ENCODE peak calls at places on chromosomes 4 and X, in five cellular contexts. T is CD4-positive, alpha-beta T cell; H is COR-L47; A is NCI-H510A treated with DMSO at 0.1 percent for 48 hours; Q is GM23248. P is an unnamed sample.

GRCh38 chr4:127809173-127809800 is 27.2 kb downstream of the HSPA4L start:
- DNase-seq in A (no peak), T (no peak), H (no peak), Q (peak), P (no peak)

GRCh38 chrX:150028692-150029091 is 90.4 kb upstream of the EOLA2 start:
- DNase-seq in H (no peak), A (no peak), Q (no peak), T (no peak), P (no peak)

GRCh38 chr4:181959121-181959520 is 284.1 kb upstream of the TENM3 start:
- DNase-seq in H (no peak), Q (peak), A (no peak), T (no peak), P (no peak)

GRCh38 chr4:7399433-7400234 is 35.1 kb downstream of the PSAPL1 start:
- DNase-seq in A (no peak), Q (no peak), T (no peak), H (no peak), P (no peak)

GRCh38 chr4:24235609-24236008 is 345.8 kb upstream of the PPARGC1A start:
- DNase-seq in A (no peak), T (no peak), H (no peak), Q (no peak), P (no peak)

GRCh38 chr4:143417679-143418403 is 81.2 kb downstream of the GAB1 start:
- DNase-seq in H (no peak), Q (no peak), A (no peak), T (no peak), P (no peak)

GRCh38 chrX:68669094-68669830 is 21.8 kb downstream of the STARD8 start:
- DNase-seq in Q (peak), H (no peak), A (no peak), T (no peak), P (no peak)

GRCh38 chrX:19840899-19841648 is 46.3 kb downstream of the SH3KBP1 start:
- DNase-seq in T (peak), A (no peak), H (no peak), Q (no peak), P (no peak)

GRCh38 chrX:20007962-20008633 is 17.2 kb upstream of the BCLAF3 start:
- DNase-seq in H (no peak), A (no peak), T (no peak), Q (no peak), P (no peak)

GRCh38 chrX:25206761-25207160 is 191.0 kb upstream of the ARX start:
- DNase-seq in H (no peak), T (no peak), Q (peak), A (no peak), P (no peak)

GRCh38 chr4:170978990-170979389 is 834.2 kb upstream of the GALNTL6 start:
- DNase-seq in T (no peak), Q (no peak), A (no peak), H (no peak), P (no peak)

GRCh38 chr4:1515763-1516162 is 109.5 kb upstream of the NKX1-1 start:
- DNase-seq in H (no peak), Q (no peak), A (no peak), T (no peak), P (no peak)

GRCh38 chr4:146291313-146291712 is 77.0 kb downstream of the REELD1 start:
- DNase-seq in Q (no peak), H (no peak), A (no peak), T (no peak), P (no peak)

GRCh38 chrX:136147320-136147901 is at the start of gene FHL1:
- DNase-seq in Q (peak), T (peak), H (peak), A (no peak), P (no peak)

GRCh38 chrX:57417827-57418226 is 131.3 kb downstream of the FAAH2 start:
- DNase-seq in H (no peak), Q (no peak), A (no peak), T (no peak), P (no peak)

GRCh38 chr4:84177831-84178230 is 321.3 kb downstream of the NKX6-1 start:
- DNase-seq in A (no peak), Q (no peak), H (no peak), T (no peak), P (no peak)

GRCh38 chr4:7779194-7779768 is 160.4 kb downstream of the AFAP1 start:
- DNase-seq in A (no peak), H (no peak), T (no peak), Q (peak), P (no peak)

GRCh38 chrX:78375894-78376293 is 48.5 kb upstream of the CYSLTR1 start:
- DNase-seq in T (no peak), Q (peak), A (no peak), H (no peak), P (no peak)

GRCh38 chrX:120238947-120239346 is 11.7 kb upstream of the ZBTB33 start:
- DNase-seq in H (no peak), T (no peak), Q (no peak), A (no peak), P (no peak)

GRCh38 chrX:116499780-116500179 is 37.0 kb upstream of the CT83 start:
- DNase-seq in Q (peak), A (no peak), T (no peak), H (no peak), P (no peak)

GRCh38 chr4:3796960-3797359 is 30.8 kb downstream of the ADRA2C start:
- DNase-seq in H (no peak), A (no peak), Q (no peak), T (no peak), P (no peak)

GRCh38 chr4:101307901-101308300 is 39.4 kb downstream of the PPP3CA start:
- DNase-seq in Q (peak), H (no peak), T (no peak), A (no peak), P (no peak)

GRCh38 chr4:141248029-141248428 is 27.3 kb downstream of the ZNF330 start:
- DNase-seq in H (no peak), T (no peak), A (no peak), Q (peak), P (no peak)

GRCh38 chrX:31588355-31588754 is 516.5 kb upstream of the FTHL17 start:
- DNase-seq in T (no peak), A (no peak), H (no peak), Q (no peak), P (no peak)

GRCh38 chr4:165184220-165184619 is 23.1 kb upstream of the KLHL2 start:
- DNase-seq in Q (no peak), T (no peak), A (no peak), H (no peak), P (no peak)

GRCh38 chr4:155616112-155616511 is 50.5 kb upstream of the GUCY1A1 start:
- DNase-seq in A (no peak), T (no peak), H (no peak), Q (no peak), P (no peak)

GRCh38 chrX:38304010-38304409 is 23.3 kb downstream of the RPGR start:
- DNase-seq in A (no peak), Q (peak), T (no peak), H (no peak), P (no peak)

GRCh38 chr4:3096207-3096606 is 21.7 kb downstream of the HTT start:
- DNase-seq in Q (no peak), T (no peak), A (peak), H (no peak), P (no peak)

GRCh38 chr4:73450398-73451004 is 14.5 kb downstream of the AFP start:
- DNase-seq in H (peak), T (no peak), Q (peak), A (peak), P (peak)

GRCh38 chrX:41688154-41688553 is 619 bp upstream of the GPR34 start:
- DNase-seq in A (no peak), H (no peak), Q (no peak), T (no peak), P (no peak)

GRCh38 chrX:31266172-31267076 is 194.6 kb upstream of the FTHL17 start:
- DNase-seq in T (peak), H (peak), Q (peak), A (peak), P (peak)

GRCh38 chrX:150664290-150664689 is 28.9 kb upstream of the MTMR1 start:
- DNase-seq in Q (no peak), T (no peak), A (no peak), H (peak), P (peak)

GRCh38 chrX:40523852-40524251 is 56.9 kb upstream of the ATP6AP2 start:
- DNase-seq in H (no peak), A (no peak), T (no peak), Q (no peak), P (no peak)

GRCh38 chr4:151644625-151645024 is 116.2 kb downstream of the GATB start:
- DNase-seq in Q (peak), A (no peak), H (peak), T (no peak), P (no peak)

GRCh38 chr4:169128902-169129301 is 118.8 kb upstream of the CBR4 start:
- DNase-seq in Q (no peak), H (no peak), T (no peak), A (no peak), P (no peak)

GRCh38 chrX:39196192-39197102 is 395.2 kb downstream of the MID1IP1 start:
- DNase-seq in Q (peak), T (no peak), A (peak), H (no peak), P (peak)